ENCODE peak calls at places on chromosome 12, in six cellular contexts. E is K562; N is natural killer cell treated with Interleukin-12 subunit alpha and Interleukin-12 subunit beta and Interleukin-15 and Interleukin-18, amount 100 ng/mL, for 72 hours; L is EH; J is stomach; U is substantia nigra. Z is an unnamed sample.

GRCh38 chr12:112162261-112162790 is 37.0 kb downstream of the TRAFD1 start:
- DNase-seq in U (no peak), J (no peak), N (no peak), E (no peak), L (no peak), Z (no peak)

GRCh38 chr12:102300824-102301461 is 103.3 kb upstream of the PMCH start:
- DNase-seq in J (no peak), U (no peak), N (no peak), L (peak; percentile 70), E (peak; percentile 27), Z (no peak)

GRCh38 chr12:3842517-3842916 is 30.7 kb downstream of the PARP11 start:
- DNase-seq in L (peak; percentile 3), E (no peak), J (no peak), N (no peak), U (no peak), Z (no peak)

GRCh38 chr12:131007031-131007793 is 53.5 kb downstream of the ADGRD1 start:
- DNase-seq in E (no peak), J (peak; percentile 41), U (peak; percentile 13), N (peak; percentile 58), L (no peak), Z (no peak)

GRCh38 chr12:59041241-59042121 is 121.2 kb upstream of the LRIG3 start:
- DNase-seq in U (no peak), J (no peak), E (no peak), L (peak; percentile 94), N (no peak), Z (no peak)

GRCh38 chr12:31868980-31869379 is 90.2 kb upstream of the RESF1 start:
- DNase-seq in U (no peak), N (no peak), E (no peak), L (peak; percentile 46), J (peak; percentile 52), Z (no peak)

GRCh38 chr12:2337031-2338010 is 284.5 kb downstream of the CACNA1C start:
- DNase-seq in N (no peak), J (no peak), L (no peak), U (no peak), E (no peak), Z (no peak)

GRCh38 chr12:26425587-26426260 is 230.4 kb downstream of the SSPN start:
- DNase-seq in E (no peak), U (no peak), J (no peak), L (peak; percentile 40), N (no peak), Z (no peak)

GRCh38 chr12:90827567-90827966 is 127.4 kb downstream of the CCER1 start:
- DNase-seq in L (no peak), E (no peak), U (no peak), J (no peak), N (no peak), Z (no peak)

GRCh38 chr12:31702047-31702446 is 26.8 kb downstream of the AMN1 start:
- DNase-seq in L (peak; percentile 29), J (no peak), N (no peak), U (no peak), E (no peak), Z (no peak)

GRCh38 chr12:31966558-31967205 is 7.5 kb downstream of the RESF1 start:
- DNase-seq in L (no peak), U (no peak), E (no peak), N (no peak), J (no peak), Z (no peak)

GRCh38 chr12:22687677-22688076 is 62.7 kb downstream of the ETNK1 start:
- DNase-seq in N (no peak), J (no peak), E (no peak), U (no peak), L (peak; percentile 86), Z (no peak)

GRCh38 chr12:84502907-84503787 is 409.5 kb downstream of the SLC6A15 start:
- DNase-seq in N (no peak), J (peak; percentile 30), L (peak; percentile 76), U (peak; percentile 5), E (peak; percentile 9), Z (no peak)

Z was measured in activated CD8-positive, alpha-beta memory T cell treated with anti-CD3 and anti-CD28 coated beads for 48 hours.